ENCODE peak calls at places on chromosome 17, in ten cellular contexts. Q is kidney epithelial cell; I is A172; O is stimulated activated CD4-positive, alpha-beta T cell treated with anti-CD3 and anti-CD28 coated beads, Interleukin-15, amount 100 ng/mL, for 48 hours; Z is OCI-M1; C is activated naive CD4-positive, alpha-beta T cell treated with anti-CD3 and anti-CD28 coated beads for 36 hours; J is NCI-H1417; T is kidney glomerular epithelial cell; F is GM19239; V is NCI-H187. K is an unnamed sample.

GRCh38 chr17:79041041-79041570 is 17.1 kb downstream of the C1QTNF1 start:
- DNase-seq in Z (no peak), F (no peak), O (no peak), V (no peak), C (no peak), T (no peak), Q (no peak), J (no peak), I (no peak), K (no peak)

GRCh38 chr17:8337802-8338744 is 1.6 kb upstream of the ODF4 start:
- DNase-seq in C (peak; percentile 27), I (no peak), F (no peak), O (no peak), J (peak; percentile 1), Q (no peak), V (no peak), Z (peak; percentile 85), T (no peak), K (no peak)

GRCh38 chr17:10021239-10021638 is 116.2 kb upstream of the RCVRN start:
- DNase-seq in F (no peak), V (no peak), Q (no peak), J (no peak), I (no peak), Z (no peak), O (no peak), T (no peak), C (no peak), K (no peak)

GRCh38 chr17:75721463-75722011 is 278 bp downstream of the ITGB4 start:
- DNase-seq in V (no peak), C (no peak), I (no peak), J (no peak), F (no peak), Q (no peak), Z (no peak), T (no peak), O (no peak), K (no peak)

GRCh38 chr17:42679492-42680330 is 1.9 kb downstream of the CCR10 start:
- DNase-seq in I (peak; percentile 47), T (peak; percentile 33), F (peak; percentile 70), Q (no peak), J (peak; percentile 91), Z (peak; percentile 80), C (peak; percentile 68), O (peak; percentile 40), V (peak; percentile 39), K (no peak)

GRCh38 chr17:8057691-8058114 is 18.8 kb downstream of the ALOX15B start:
- DNase-seq in F (peak; percentile 65), O (peak; percentile 13), T (peak; percentile 34), J (peak; percentile 84), Z (peak; percentile 91), Q (no peak), C (peak; percentile 60), I (peak; percentile 79), V (no peak), K (no peak)

GRCh38 chr17:41678907-41679739 is 9.6 kb upstream of the EIF1 start:
- DNase-seq in V (no peak), C (peak; percentile 87), F (no peak), O (peak; percentile 50), T (peak; percentile 83), Q (peak; percentile 80), I (peak; percentile 95), Z (peak; percentile 98), J (no peak), K (peak; percentile 83)

GRCh38 chr17:42392664-42393415 is 4.6 kb upstream of the STAT3 start:
- DNase-seq in V (no peak), J (no peak), I (no peak), C (no peak), F (peak; percentile 51), T (no peak), Q (no peak), Z (no peak), O (no peak), K (no peak)

GRCh38 chr17:79306688-79307323 is 232.2 kb downstream of the ENGASE start:
- DNase-seq in V (no peak), Z (no peak), F (no peak), C (no peak), J (peak; percentile 63), T (peak; percentile 64), Q (no peak), I (peak; percentile 38), O (no peak), K (peak; percentile 12)

GRCh38 chr17:29242790-29243189 is 3.9 kb upstream of the CRYBA1 start:
- DNase-seq in V (no peak), O (no peak), Q (no peak), J (no peak), F (no peak), Z (no peak), C (no peak), I (no peak), T (no peak), K (no peak)

GRCh38 chr17:73957564-73957963 is 245.9 kb upstream of the RPL38 start:
- DNase-seq in I (no peak), O (no peak), Q (no peak), C (no peak), J (peak; percentile 37), Z (no peak), T (no peak), V (no peak), F (no peak), K (no peak)

K was measured in epithelial cell of proximal tubule.